ENCODE peak calls at places on chromosomes 7 and 10, in four cellular contexts. D, Y, Q and W are unnamed samples.
A peak's percentile ranks its signal among the peaks of the same experiment; 100 is the strongest.

GRCh38 chr10:22137542-22137941 is 80.3 kb downstream of the EBLN1 start:
- DNase-seq in Q (no peak), Y (no peak), D (no peak), W (no peak)

GRCh38 chr10:28815681-28816080 is 138.4 kb downstream of the BAMBI start:
- DNase-seq in D (no peak), Q (no peak), Y (no peak), W (no peak)

GRCh38 chr7:156209087-156209486 is 396.8 kb upstream of the SHH start:
- DNase-seq in D (no peak), Q (no peak), Y (no peak), W (no peak)

GRCh38 chr10:73042130-73042529 is 54.5 kb downstream of the P4HA1 start:
- DNase-seq in Y (no peak), Q (no peak), D (no peak), W (no peak)

GRCh38 chr10:31816318-31816717 is 112.3 kb downstream of the ARHGAP12 start:
- DNase-seq in Q (no peak), D (peak; percentile 51), Y (no peak), W (no peak)

GRCh38 chr10:92699518-92700272 is 9.9 kb downstream of the HHEX start:
- DNase-seq in Y (no peak), D (peak; percentile 50), Q (no peak), W (no peak)

GRCh38 chr10:112490543-112490942 is 43.5 kb downstream of the VTI1A start:
- DNase-seq in D (peak; percentile 20), Y (no peak), Q (no peak), W (no peak)

GRCh38 chr7:105978035-105978434 is 15.0 kb downstream of the CDHR3 start:
- DNase-seq in Y (no peak), D (no peak), Q (no peak), W (no peak)

GRCh38 chr10:32131388-32131787 is 75.2 kb upstream of the KIF5B start:
- DNase-seq in D (no peak), Y (no peak), Q (no peak), W (no peak)

GRCh38 chr7:125511310-125511709 is 581.7 kb upstream of the POT1 start:
- DNase-seq in Y (no peak), D (no peak), Q (no peak), W (no peak)

GRCh38 chr7:31744294-31744874 is 57.4 kb downstream of the PPP1R17 start:
- DNase-seq in D (peak; percentile 80), Y (peak; percentile 74), Q (no peak), W (peak; percentile 20)

GRCh38 chr7:153522261-153522660 is 529.9 kb upstream of the DPP6 start:
- DNase-seq in Q (no peak), Y (no peak), D (no peak), W (no peak)

GRCh38 chr10:102410427-102411073 is 8.0 kb downstream of the PSD start:
- DNase-seq in Y (no peak), Q (no peak), D (no peak), W (no peak)

GRCh38 chr7:29353810-29354209 is 159.2 kb downstream of the CHN2 start:
- DNase-seq in Q (no peak), Y (no peak), D (no peak), W (no peak)

GRCh38 chr10:124125305-124126116 is 32.1 kb upstream of the CHST15 start:
- DNase-seq in Q (peak; percentile 54), D (no peak), Y (no peak), W (no peak)

GRCh38 chr7:147646568-147646967 is 944.0 kb upstream of the C7orf33 start:
- DNase-seq in Y (no peak), D (no peak), Q (no peak), W (no peak)

GRCh38 chr7:100443096-100443840 is 7.0 kb upstream of the PPP1R35 start:
- DNase-seq in D (no peak), Q (no peak), Y (no peak), W (no peak)

GRCh38 chr10:99854860-99855259 is 72.4 kb downstream of the ABCC2 start:
- DNase-seq in Y (peak; percentile 53), D (peak; percentile 85), Q (peak; percentile 41), W (peak; percentile 31)
- TF ChIP-seq CTCF in Y (peak; percentile 65), D (peak; percentile 64), Q (peak; percentile 75), W (peak; percentile 64)

DNA sequence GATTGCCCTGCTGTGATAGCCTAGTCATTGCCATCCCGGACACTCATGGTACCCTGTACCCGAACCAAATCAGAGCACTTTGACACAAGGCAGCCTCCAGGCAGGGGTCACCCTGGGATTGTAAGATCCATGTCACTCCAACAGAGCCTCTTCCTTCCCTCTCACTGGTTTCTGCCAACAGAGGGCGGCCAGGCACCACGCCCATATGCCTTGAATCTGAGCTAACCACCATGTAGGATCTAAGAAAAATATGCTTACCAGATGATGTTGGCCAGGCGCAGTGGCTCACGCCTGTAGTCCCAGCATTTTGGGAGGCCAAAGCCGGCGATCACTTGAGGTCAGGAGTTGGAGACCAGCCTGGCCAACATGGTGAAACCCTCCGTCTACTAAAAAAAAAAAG is 389.2 kb upstream of the KLF6 start:
- DNase-seq in Q (no peak), Y (no peak), D (no peak), W (no peak)
- TF ChIP-seq CTCF in Q (peak; percentile 19), Y (no peak), D (no peak), W (peak; percentile 4)

DNA sequence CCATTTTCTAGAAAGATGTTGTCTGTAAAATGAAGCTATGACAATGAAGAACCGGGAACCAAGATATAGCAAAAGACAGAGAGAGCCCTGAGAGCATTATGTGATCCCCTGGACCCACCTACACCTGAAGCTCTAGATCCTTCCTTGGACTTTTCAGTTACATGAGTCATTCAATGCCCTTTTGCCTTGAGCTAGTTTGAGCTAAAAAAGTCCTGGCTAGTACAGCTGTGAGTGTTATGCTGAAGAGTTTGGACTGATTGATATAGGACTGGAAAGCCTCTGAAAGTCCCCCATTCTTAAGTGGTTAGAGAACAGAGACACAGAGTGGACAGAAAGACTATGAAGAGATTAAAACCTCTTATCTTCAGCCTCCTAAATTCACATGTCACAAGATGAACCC is 386.9 kb upstream of the NFE2L3 start:
- DNase-seq in D (no peak), Y (no peak), Q (no peak), W (no peak)
- TF ChIP-seq CTCF in D (no peak), Y (no peak), Q (no peak), W (no peak)

GRCh38 chr7:150874401-150875198 is 22.3 kb downstream of the AOC1 start:
- DNase-seq in Q (no peak), Y (no peak), D (no peak), W (no peak)
- TF ChIP-seq CTCF in Q (no peak), Y (no peak), D (no peak), W (no peak)

DNA sequence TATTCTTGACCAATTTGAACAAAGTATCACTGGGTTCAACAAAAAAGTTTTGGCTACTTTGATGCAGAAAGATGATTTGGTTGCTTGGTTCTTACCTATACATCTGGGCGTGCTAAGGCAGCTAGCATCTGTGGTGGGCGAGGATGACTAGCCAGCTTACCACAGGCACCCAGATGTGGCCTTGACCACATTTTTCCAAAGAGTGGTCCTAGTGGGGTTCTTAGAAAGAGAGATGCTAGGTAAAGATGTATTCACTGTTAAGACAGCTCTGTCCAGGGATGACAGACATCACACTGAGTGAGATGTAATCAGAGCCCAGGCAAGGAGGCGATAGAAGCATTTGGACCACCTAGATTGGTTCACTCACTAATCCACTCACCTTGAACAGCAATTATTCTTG is 785 bp downstream of the DNTT start:
- DNase-seq in D (no peak), Q (no peak), Y (no peak), W (no peak)
- TF ChIP-seq CTCF in D (no peak), Q (no peak), Y (no peak), W (no peak)

DNA sequence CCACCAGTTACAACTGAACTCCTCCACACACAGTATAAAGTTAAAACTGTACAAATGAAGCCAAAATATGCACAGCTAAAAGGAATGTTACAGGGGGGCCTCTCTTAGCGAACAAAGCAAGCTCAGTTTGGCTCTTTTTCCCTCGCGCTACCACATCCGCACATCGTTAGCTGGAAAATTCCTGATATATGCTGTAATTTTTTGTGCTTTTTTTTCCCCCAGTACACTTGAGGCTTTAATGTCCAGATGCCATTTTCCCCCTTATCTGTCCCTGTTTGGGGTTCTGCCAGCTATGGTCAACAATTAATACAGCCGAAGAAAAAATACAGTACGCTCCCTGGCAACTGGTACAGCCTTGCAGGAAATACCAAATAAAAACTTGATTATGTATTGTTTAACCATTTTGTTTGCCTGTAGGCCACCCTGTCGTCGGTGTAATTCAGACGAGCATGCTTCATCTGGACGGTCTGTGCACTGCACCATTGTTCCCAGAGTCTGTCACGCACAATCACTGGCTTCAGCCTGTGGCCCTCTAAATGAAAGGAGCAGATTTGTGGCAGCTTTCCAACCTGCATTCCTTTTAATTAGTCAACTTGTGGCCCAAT is 108.1 kb upstream of the FAM133B start:
- DNase-seq in D (peak; percentile 96), Y (peak; percentile 95), Q (peak; percentile 81), W (peak; percentile 61)
- TF ChIP-seq CTCF in D (no peak), Y (no peak), Q (peak; percentile 30), W (no peak)

GRCh38 chr10:14182781-14183180 is 147.9 kb downstream of the FRMD4A start:
- DNase-seq in D (no peak), Y (no peak), Q (no peak), W (no peak)

GRCh38 chr10:14190702-14191101 is 140.0 kb downstream of the FRMD4A start:
- DNase-seq in D (no peak), Y (no peak), Q (no peak), W (no peak)

GRCh38 chr10:14185501-14186045 is 145.2 kb downstream of the FRMD4A start:
- DNase-seq in Q (no peak), Y (peak; percentile 78), D (peak; percentile 93), W (no peak)

GRCh38 chr10:14184841-14185500 is 145.8 kb downstream of the FRMD4A start:
- DNase-seq in D (peak; percentile 72), Q (no peak), Y (no peak), W (no peak)

DNA sequence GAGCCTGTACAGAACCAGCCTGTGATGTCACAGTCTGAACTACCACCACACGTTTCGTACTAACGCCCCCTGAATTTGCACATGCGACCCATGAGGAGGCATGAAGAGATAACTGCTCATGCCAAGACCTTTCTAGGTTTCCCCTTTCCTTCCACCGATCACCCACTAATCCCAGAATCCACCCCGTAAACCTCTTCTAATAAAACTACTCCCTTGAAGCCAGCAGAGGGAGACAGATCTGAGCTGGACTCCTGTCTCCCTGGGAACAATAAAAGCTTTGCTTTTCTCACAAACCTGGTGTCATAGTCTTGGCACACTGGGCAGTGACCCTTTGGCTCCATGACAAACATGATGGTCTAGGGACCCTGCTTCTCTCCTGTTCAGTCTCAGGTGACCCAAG is 144.5 kb downstream of the FRMD4A start:
- DNase-seq in Y (no peak), Q (no peak), D (peak; percentile 20), W (no peak)
- TF ChIP-seq CTCF in Y (peak; percentile 39), Q (peak; percentile 23), D (peak; percentile 53), W (peak; percentile 2)